ENCODE peak calls at places on chromosomes 11 and 22, in seven cellular contexts. One of them, this sample, is unnamed. For H3K4me1, the result is how much of the 10 kb centered on the place peaks cover.

GRCh38 chr22:31313366-31314147 is 21.3 kb upstream of the PIK3IP1 start:
- DNase-seq in endothelial cell of umbilical vein: peak
- DNase-seq in PC-3: peak
- DNase-seq in neuronal stem cell: peak
- DNase-seq in A549: peak
- DNase-seq in mesenchymal stem cell: peak
- DNase-seq in Panc1: no peak
- DNase-seq in this sample: peak

GRCh38 chr11:67273260-67273990 is 7.2 kb downstream of the GRK2 start:
- DNase-seq in endothelial cell of umbilical vein: no peak
- DNase-seq in PC-3: no peak
- DNase-seq in neuronal stem cell: no peak
- DNase-seq in A549: no peak
- DNase-seq in mesenchymal stem cell: no peak
- DNase-seq in Panc1: no peak
- DNase-seq in this sample: no peak

GRCh38 chr22:48885919-48886305 is 941.8 kb downstream of the BRD1 start:
- DNase-seq in endothelial cell of umbilical vein: no peak
- DNase-seq in PC-3: no peak
- DNase-seq in neuronal stem cell: no peak
- DNase-seq in A549: no peak
- DNase-seq in mesenchymal stem cell: no peak
- DNase-seq in Panc1: no peak
- DNase-seq in this sample: no peak

GRCh38 chr11:74460481-74461154 is 6.7 kb downstream of the KCNE3 start:
- DNase-seq in endothelial cell of umbilical vein: peak
- DNase-seq in PC-3: peak
- DNase-seq in neuronal stem cell: no peak
- DNase-seq in A549: no peak
- DNase-seq in mesenchymal stem cell: no peak
- DNase-seq in Panc1: no peak
- DNase-seq in this sample: no peak

GRCh38 chr11:64339754-64340408 is at the start of gene CCDC88B:
- DNase-seq in endothelial cell of umbilical vein: no peak
- DNase-seq in PC-3: no peak
- DNase-seq in neuronal stem cell: no peak
- DNase-seq in A549: no peak
- DNase-seq in mesenchymal stem cell: no peak
- DNase-seq in Panc1: no peak
- DNase-seq in this sample: no peak

GRCh38 chr11:32053151-32053550 is 37.7 kb upstream of the RCN1 start:
- DNase-seq in endothelial cell of umbilical vein: no peak
- DNase-seq in PC-3: no peak
- DNase-seq in neuronal stem cell: no peak
- DNase-seq in A549: no peak
- DNase-seq in mesenchymal stem cell: no peak
- DNase-seq in Panc1: no peak
- DNase-seq in this sample: no peak

GRCh38 chr22:24965822-24966626 is 13.5 kb downstream of the KIAA1671 start:
- DNase-seq in endothelial cell of umbilical vein: peak
- DNase-seq in PC-3: peak
- DNase-seq in neuronal stem cell: no peak
- DNase-seq in A549: no peak
- DNase-seq in mesenchymal stem cell: no peak
- DNase-seq in Panc1: no peak
- DNase-seq in this sample: no peak

GRCh38 chr11:105181100-105181499 is 41.5 kb upstream of the CARD18 start:
- DNase-seq in endothelial cell of umbilical vein: peak
- DNase-seq in PC-3: peak
- DNase-seq in neuronal stem cell: no peak
- DNase-seq in A549: no peak
- DNase-seq in mesenchymal stem cell: peak
- DNase-seq in Panc1: no peak
- DNase-seq in this sample: no peak

GRCh38 chr11:77101043-77101537 is 1.6 kb upstream of the OMP start:
- DNase-seq in endothelial cell of umbilical vein: peak
- DNase-seq in PC-3: peak
- DNase-seq in neuronal stem cell: no peak
- DNase-seq in A549: peak
- DNase-seq in mesenchymal stem cell: peak
- DNase-seq in Panc1: no peak
- DNase-seq in this sample: peak

GRCh38 chr11:126597041-126597440 is 241.6 kb downstream of the ST3GAL4 start:
- DNase-seq in endothelial cell of umbilical vein: no peak
- DNase-seq in PC-3: no peak
- DNase-seq in neuronal stem cell: no peak
- DNase-seq in A549: no peak
- DNase-seq in mesenchymal stem cell: no peak
- DNase-seq in Panc1: no peak
- DNase-seq in this sample: no peak

GRCh38 chr11:65207918-65208784 is 26.4 kb downstream of the CAPN1 start:
- DNase-seq in endothelial cell of umbilical vein: no peak
- DNase-seq in PC-3: no peak
- DNase-seq in neuronal stem cell: no peak
- DNase-seq in A549: no peak
- DNase-seq in mesenchymal stem cell: no peak
- DNase-seq in Panc1: no peak
- DNase-seq in this sample: no peak

GRCh38 chr11:2818503-2818902 is 67.1 kb downstream of the CDKN1C start:
- DNase-seq in endothelial cell of umbilical vein: no peak
- DNase-seq in PC-3: no peak
- DNase-seq in neuronal stem cell: no peak
- DNase-seq in A549: no peak
- DNase-seq in mesenchymal stem cell: no peak
- DNase-seq in Panc1: no peak
- DNase-seq in this sample: no peak

GRCh38 chr22:31477329-31477728 is 12.3 kb downstream of the EIF4ENIF1 start:
- DNase-seq in endothelial cell of umbilical vein: no peak
- DNase-seq in PC-3: no peak
- DNase-seq in neuronal stem cell: no peak
- DNase-seq in A549: no peak
- DNase-seq in mesenchymal stem cell: no peak
- DNase-seq in Panc1: no peak
- DNase-seq in this sample: no peak

GRCh38 chr11:78350646-78351165 is 66.9 kb downstream of the GAB2 start:
- DNase-seq in endothelial cell of umbilical vein: peak
- DNase-seq in PC-3: no peak
- DNase-seq in neuronal stem cell: no peak
- DNase-seq in A549: no peak
- DNase-seq in mesenchymal stem cell: peak
- DNase-seq in Panc1: no peak
- DNase-seq in this sample: no peak

GRCh38 chr11:16356751-16357365 is 512 bp upstream of the SOX6 start:
- DNase-seq in endothelial cell of umbilical vein: no peak
- DNase-seq in PC-3: no peak
- DNase-seq in neuronal stem cell: no peak
- DNase-seq in A549: no peak
- DNase-seq in mesenchymal stem cell: peak
- DNase-seq in Panc1: no peak
- DNase-seq in this sample: peak

GRCh38 chr22:43009444-43009843 is 5.5 kb downstream of the PACSIN2 start:
- DNase-seq in endothelial cell of umbilical vein: no peak
- DNase-seq in PC-3: no peak
- DNase-seq in neuronal stem cell: no peak
- DNase-seq in A549: no peak
- DNase-seq in mesenchymal stem cell: no peak
- DNase-seq in Panc1: no peak
- DNase-seq in this sample: no peak

GRCh38 chr11:41461057-41461681 is 1.7 kb upstream of the LRRC4C start:
- DNase-seq in endothelial cell of umbilical vein: peak
- DNase-seq in PC-3: peak
- DNase-seq in neuronal stem cell: no peak
- DNase-seq in A549: no peak
- DNase-seq in mesenchymal stem cell: peak
- DNase-seq in Panc1: peak
- DNase-seq in this sample: peak

GRCh38 chr11:18792066-18792591 is 531 bp upstream of the PTPN5 start:
- DNase-seq in endothelial cell of umbilical vein: no peak
- DNase-seq in PC-3: no peak
- DNase-seq in neuronal stem cell: peak
- DNase-seq in A549: no peak
- DNase-seq in mesenchymal stem cell: no peak
- DNase-seq in Panc1: no peak
- DNase-seq in this sample: no peak
- H3K4me3 ChIP-seq in endothelial cell of umbilical vein: no peak
- H3K4me3 ChIP-seq in PC-3: peak
- H3K4me3 ChIP-seq in neuronal stem cell: peak
- H3K4me3 ChIP-seq in A549: peak
- H3K4me3 ChIP-seq in mesenchymal stem cell: peak
- H3K4me3 ChIP-seq in Panc1: peak
- H3K4me3 ChIP-seq in this sample: peak

GRCh38 chr22:27397948-27398330 is 403.6 kb downstream of the MN1 start:
- DNase-seq in endothelial cell of umbilical vein: no peak
- DNase-seq in PC-3: no peak
- DNase-seq in neuronal stem cell: no peak
- DNase-seq in A549: no peak
- DNase-seq in mesenchymal stem cell: no peak
- DNase-seq in Panc1: no peak
- DNase-seq in this sample: no peak

GRCh38 chr22:27400811-27401210 is 400.7 kb downstream of the MN1 start:
- DNase-seq in endothelial cell of umbilical vein: no peak
- DNase-seq in PC-3: no peak
- DNase-seq in neuronal stem cell: no peak
- DNase-seq in A549: no peak
- DNase-seq in mesenchymal stem cell: no peak
- DNase-seq in Panc1: no peak
- DNase-seq in this sample: no peak

GRCh38 chr22:27399161-27399560 is 402.4 kb downstream of the MN1 start:
- DNase-seq in endothelial cell of umbilical vein: no peak
- DNase-seq in PC-3: peak
- DNase-seq in neuronal stem cell: no peak
- DNase-seq in A549: no peak
- DNase-seq in mesenchymal stem cell: no peak
- DNase-seq in Panc1: no peak
- DNase-seq in this sample: no peak

GRCh38 chr22:27394806-27395404 is 406.7 kb downstream of the MN1 start:
- DNase-seq in endothelial cell of umbilical vein: no peak
- DNase-seq in PC-3: no peak
- DNase-seq in neuronal stem cell: no peak
- DNase-seq in A549: no peak
- DNase-seq in mesenchymal stem cell: no peak
- DNase-seq in Panc1: no peak
- DNase-seq in this sample: no peak

DNA sequence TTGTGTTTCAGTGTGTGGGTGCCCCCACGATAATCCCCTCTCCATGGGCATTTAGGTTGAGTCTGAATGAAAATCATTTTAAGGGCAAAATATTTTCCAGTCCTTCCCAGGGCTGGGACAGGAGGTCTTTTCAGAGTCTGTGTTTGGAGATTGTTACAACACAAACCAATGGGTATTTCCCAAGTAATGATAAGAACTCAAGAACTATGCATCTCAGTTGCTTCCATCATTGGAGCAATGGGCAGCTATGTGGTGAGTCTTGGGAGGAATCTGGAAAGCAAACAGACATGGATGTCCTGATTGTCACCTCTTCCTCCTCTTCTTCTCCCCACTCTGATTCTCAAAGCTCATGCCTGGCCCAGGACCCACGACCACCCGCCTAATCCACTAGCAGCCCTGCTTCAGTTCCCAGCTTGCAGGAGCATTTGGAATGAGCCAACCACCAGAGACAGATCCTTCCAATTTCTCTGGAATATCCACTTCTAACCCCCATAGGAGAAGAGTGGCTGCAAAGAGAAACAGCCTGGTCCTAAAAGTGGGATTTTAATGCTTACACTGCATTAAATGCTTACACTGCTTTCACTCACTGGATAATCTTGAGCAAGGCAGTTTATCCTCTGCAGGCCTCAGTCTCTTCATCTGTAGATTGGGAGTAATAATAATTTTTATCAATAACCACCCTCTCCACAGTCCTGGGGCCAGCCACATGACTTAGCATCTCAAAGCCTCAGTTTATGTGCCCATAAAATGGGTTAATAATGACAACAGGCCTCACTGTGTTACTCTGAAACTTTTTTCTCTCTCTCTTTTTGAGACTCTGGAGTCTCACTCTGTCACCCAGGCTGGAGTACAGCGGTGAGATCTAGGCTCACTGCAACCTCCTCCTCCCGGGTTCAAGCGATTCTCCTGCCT is 404.3 kb downstream of the MN1 start:
- DNase-seq in endothelial cell of umbilical vein: no peak
- DNase-seq in PC-3: no peak
- DNase-seq in neuronal stem cell: no peak
- DNase-seq in A549: no peak
- DNase-seq in mesenchymal stem cell: peak
- DNase-seq in Panc1: no peak
- DNase-seq in this sample: no peak
- H3K4me1 ChIP-seq in endothelial cell of umbilical vein: under half
- H3K4me1 ChIP-seq in PC-3: under half
- H3K4me1 ChIP-seq in neuronal stem cell: under half
- H3K4me1 ChIP-seq in A549: under half
- H3K4me1 ChIP-seq in mesenchymal stem cell: under half
- H3K4me1 ChIP-seq in Panc1: under half
- H3K4me1 ChIP-seq in this sample: under half

DNA sequence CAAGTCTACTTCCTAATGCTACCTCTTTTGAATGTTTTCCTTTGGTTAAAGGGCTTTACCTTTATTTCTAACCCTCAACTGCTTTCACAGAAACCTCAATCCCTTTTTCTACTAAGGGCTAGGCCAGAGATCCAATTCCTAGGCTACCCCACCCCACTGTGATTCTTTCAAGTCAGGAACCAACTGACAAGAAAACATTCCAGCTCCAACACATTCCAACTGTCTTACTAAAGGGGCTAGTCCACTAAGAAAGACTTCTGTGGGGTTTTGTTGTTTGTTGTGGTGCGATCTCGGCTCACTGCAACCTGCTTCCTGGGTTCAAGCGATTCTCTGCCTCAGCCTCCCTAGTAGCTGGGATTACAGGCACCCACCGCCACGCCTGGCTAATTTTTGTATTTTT is 151.3 kb downstream of the APOL5 start:
- DNase-seq in endothelial cell of umbilical vein: no peak
- DNase-seq in PC-3: peak
- DNase-seq in neuronal stem cell: peak
- DNase-seq in A549: no peak
- DNase-seq in mesenchymal stem cell: no peak
- DNase-seq in Panc1: no peak
- DNase-seq in this sample: no peak
- H3K4me3 ChIP-seq in endothelial cell of umbilical vein: no peak
- H3K4me3 ChIP-seq in PC-3: no peak
- H3K4me3 ChIP-seq in neuronal stem cell: no peak
- H3K4me3 ChIP-seq in A549: no peak
- H3K4me3 ChIP-seq in mesenchymal stem cell: no peak
- H3K4me3 ChIP-seq in Panc1: no peak
- H3K4me3 ChIP-seq in this sample: no peak

GRCh38 chr11:14411818-14412217 is 52.8 kb upstream of the RRAS2 start:
- DNase-seq in endothelial cell of umbilical vein: no peak
- DNase-seq in PC-3: peak
- DNase-seq in neuronal stem cell: no peak
- DNase-seq in A549: no peak
- DNase-seq in mesenchymal stem cell: peak
- DNase-seq in Panc1: no peak
- DNase-seq in this sample: no peak

GRCh38 chr11:14413307-14414072 is 54.5 kb upstream of the RRAS2 start:
- DNase-seq in endothelial cell of umbilical vein: no peak
- DNase-seq in PC-3: peak
- DNase-seq in neuronal stem cell: no peak
- DNase-seq in A549: no peak
- DNase-seq in mesenchymal stem cell: no peak
- DNase-seq in Panc1: no peak
- DNase-seq in this sample: no peak

GRCh38 chr11:14409891-14410290 is 50.9 kb upstream of the RRAS2 start:
- DNase-seq in endothelial cell of umbilical vein: no peak
- DNase-seq in PC-3: peak
- DNase-seq in neuronal stem cell: no peak
- DNase-seq in A549: no peak
- DNase-seq in mesenchymal stem cell: no peak
- DNase-seq in Panc1: no peak
- DNase-seq in this sample: no peak

GRCh38 chr11:14408612-14409011 is 49.6 kb upstream of the RRAS2 start:
- DNase-seq in endothelial cell of umbilical vein: no peak
- DNase-seq in PC-3: no peak
- DNase-seq in neuronal stem cell: no peak
- DNase-seq in A549: no peak
- DNase-seq in mesenchymal stem cell: no peak
- DNase-seq in Panc1: no peak
- DNase-seq in this sample: no peak
- H3K4me1 ChIP-seq in endothelial cell of umbilical vein: under half
- H3K4me1 ChIP-seq in PC-3: under half
- H3K4me1 ChIP-seq in neuronal stem cell: under half
- H3K4me1 ChIP-seq in A549: under half
- H3K4me1 ChIP-seq in mesenchymal stem cell: under half
- H3K4me1 ChIP-seq in Panc1: under half
- H3K4me1 ChIP-seq in this sample: under half